ENCODE peak calls at places on chromosomes 5 and 9, in ten cellular contexts. One of them, this sample, is unnamed.

GRCh38 chr5:135324160-135324559 is 74.9 kb downstream of the MACROH2A1 start:
- DNase-seq in HepG2: no peak
- DNase-seq in K562: no peak
- DNase-seq in ovary: no peak
- DNase-seq in sigmoid colon: no peak
- DNase-seq in suprapubic skin: no peak
- DNase-seq in H1: no peak
- DNase-seq in stomach: no peak
- DNase-seq in upper lobe of left lung: no peak
- DNase-seq in A549: no peak
- DNase-seq in this sample: no peak

GRCh38 chr5:113215401-113216060 is 219.3 kb downstream of the TSSK1B start:
- DNase-seq in H1: no peak
- DNase-seq in K562: no peak
- DNase-seq in suprapubic skin: no peak
- DNase-seq in upper lobe of left lung: no peak
- DNase-seq in ovary: no peak
- DNase-seq in stomach: no peak
- DNase-seq in sigmoid colon: no peak
- DNase-seq in HepG2: no peak
- DNase-seq in A549: no peak
- DNase-seq in this sample: no peak

GRCh38 chr5:170307575-170308465 is 10.2 kb upstream of the LCP2 start:
- DNase-seq in stomach: peak
- DNase-seq in sigmoid colon: peak
- DNase-seq in H1: no peak
- DNase-seq in ovary: peak
- DNase-seq in HepG2: no peak
- DNase-seq in upper lobe of left lung: peak
- DNase-seq in K562: peak
- DNase-seq in suprapubic skin: peak
- DNase-seq in A549: peak
- DNase-seq in this sample: peak

GRCh38 chr9:104900871-104901270 is 27.1 kb downstream of the ABCA1 start:
- DNase-seq in upper lobe of left lung: no peak
- DNase-seq in suprapubic skin: no peak
- DNase-seq in stomach: no peak
- DNase-seq in sigmoid colon: no peak
- DNase-seq in K562: no peak
- DNase-seq in H1: no peak
- DNase-seq in HepG2: no peak
- DNase-seq in A549: no peak
- DNase-seq in ovary: no peak
- DNase-seq in this sample: no peak

GRCh38 chr5:179344301-179345178 is 721 bp downstream of the ADAMTS2 start:
- DNase-seq in ovary: peak
- DNase-seq in A549: no peak
- DNase-seq in HepG2: no peak
- DNase-seq in K562: no peak
- DNase-seq in stomach: no peak
- DNase-seq in sigmoid colon: no peak
- DNase-seq in suprapubic skin: no peak
- DNase-seq in upper lobe of left lung: no peak
- DNase-seq in H1: no peak
- DNase-seq in this sample: no peak

GRCh38 chr5:123482258-123482657 is 29.7 kb upstream of the CSNK1G3 start:
- DNase-seq in H1: no peak
- DNase-seq in HepG2: no peak
- DNase-seq in A549: no peak
- DNase-seq in stomach: no peak
- DNase-seq in K562: no peak
- DNase-seq in sigmoid colon: no peak
- DNase-seq in ovary: no peak
- DNase-seq in upper lobe of left lung: no peak
- DNase-seq in suprapubic skin: no peak
- DNase-seq in this sample: no peak

GRCh38 chr5:174222891-174223290 is 177.4 kb downstream of the NSG2 start:
- DNase-seq in HepG2: no peak
- DNase-seq in upper lobe of left lung: no peak
- DNase-seq in suprapubic skin: no peak
- DNase-seq in sigmoid colon: no peak
- DNase-seq in ovary: no peak
- DNase-seq in stomach: no peak
- DNase-seq in K562: no peak
- DNase-seq in A549: no peak
- DNase-seq in H1: no peak
- DNase-seq in this sample: no peak

GRCh38 chr5:55903121-55903701 is 52.1 kb downstream of the IL31RA start:
- DNase-seq in HepG2: no peak
- DNase-seq in K562: no peak
- DNase-seq in upper lobe of left lung: peak
- DNase-seq in H1: no peak
- DNase-seq in A549: no peak
- DNase-seq in ovary: no peak
- DNase-seq in sigmoid colon: no peak
- DNase-seq in stomach: no peak
- DNase-seq in suprapubic skin: no peak
- DNase-seq in this sample: no peak

DNA sequence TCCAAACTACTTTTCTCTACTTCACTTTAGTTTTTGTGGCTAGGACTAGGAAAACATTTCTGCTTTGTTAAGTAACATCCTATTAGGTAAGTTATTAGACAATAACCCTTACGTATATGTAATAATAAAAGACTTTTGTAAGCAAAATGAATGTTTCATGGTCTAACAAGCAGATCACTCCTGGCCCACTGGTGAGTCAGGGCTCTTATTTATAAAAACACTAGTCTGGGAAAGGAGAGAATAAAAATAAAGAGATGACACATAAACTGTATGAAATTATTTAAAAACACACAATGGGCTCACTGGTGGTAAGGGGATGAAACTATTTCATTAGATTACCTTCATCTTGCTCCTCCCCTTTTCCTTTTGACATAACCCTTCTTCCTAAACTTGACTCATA is 2212.2 kb upstream of the ACO1 start:
- DNase-seq in upper lobe of left lung: no peak
- DNase-seq in K562: no peak
- DNase-seq in HepG2: no peak
- DNase-seq in A549: no peak
- DNase-seq in sigmoid colon: no peak
- DNase-seq in suprapubic skin: no peak
- DNase-seq in H1: no peak
- DNase-seq in stomach: no peak
- DNase-seq in ovary: no peak
- DNase-seq in this sample: no peak
- TF ChIP-seq EP300 in upper lobe of left lung: no peak
- TF ChIP-seq EP300 in K562: no peak
- TF ChIP-seq EP300 in HepG2: no peak
- TF ChIP-seq EP300 in A549: no peak
- TF ChIP-seq EP300 in sigmoid colon: no peak
- TF ChIP-seq EP300 in suprapubic skin: no peak
- TF ChIP-seq EP300 in H1: no peak
- TF ChIP-seq EP300 in stomach: no peak
- TF ChIP-seq EP300 in ovary: no peak
- TF ChIP-seq EP300 in this sample: no peak

GRCh38 chr9:88342246-88342645 is 46.0 kb upstream of the SPIN1 start:
- DNase-seq in stomach: no peak
- DNase-seq in suprapubic skin: no peak
- DNase-seq in K562: no peak
- DNase-seq in HepG2: no peak
- DNase-seq in A549: no peak
- DNase-seq in sigmoid colon: no peak
- DNase-seq in H1: no peak
- DNase-seq in upper lobe of left lung: no peak
- DNase-seq in ovary: no peak
- DNase-seq in this sample: no peak
- TF ChIP-seq POLR2A in stomach: no peak
- TF ChIP-seq POLR2A in suprapubic skin: no peak
- TF ChIP-seq POLR2A in K562: no peak
- TF ChIP-seq POLR2A in HepG2: no peak
- TF ChIP-seq POLR2A in A549: no peak
- TF ChIP-seq POLR2A in sigmoid colon: no peak
- TF ChIP-seq POLR2A in H1: no peak
- TF ChIP-seq POLR2A in upper lobe of left lung: no peak
- TF ChIP-seq POLR2A in ovary: no peak
- TF ChIP-seq POLR2A in this sample: no peak

GRCh38 chr9:114273461-114273881 is 49.4 kb upstream of the ORM1 start:
- DNase-seq in ovary: peak
- DNase-seq in stomach: no peak
- DNase-seq in HepG2: no peak
- DNase-seq in H1: no peak
- DNase-seq in upper lobe of left lung: no peak
- DNase-seq in suprapubic skin: peak
- DNase-seq in A549: no peak
- DNase-seq in sigmoid colon: peak
- DNase-seq in K562: no peak
- DNase-seq in this sample: no peak

GRCh38 chr9:114270120-114270975 is 52.5 kb upstream of the ORM1 start:
- DNase-seq in suprapubic skin: no peak
- DNase-seq in HepG2: no peak
- DNase-seq in sigmoid colon: no peak
- DNase-seq in A549: no peak
- DNase-seq in ovary: no peak
- DNase-seq in upper lobe of left lung: no peak
- DNase-seq in H1: no peak
- DNase-seq in K562: no peak
- DNase-seq in stomach: no peak
- DNase-seq in this sample: no peak

GRCh38 chr9:114272739-114273431 is 50.0 kb upstream of the ORM1 start:
- DNase-seq in suprapubic skin: peak
- DNase-seq in H1: no peak
- DNase-seq in upper lobe of left lung: no peak
- DNase-seq in K562: no peak
- DNase-seq in stomach: no peak
- DNase-seq in A549: no peak
- DNase-seq in ovary: peak
- DNase-seq in HepG2: no peak
- DNase-seq in sigmoid colon: peak
- DNase-seq in this sample: no peak

GRCh38 chr9:114274217-114274616 is 48.7 kb upstream of the ORM1 start:
- DNase-seq in A549: no peak
- DNase-seq in suprapubic skin: no peak
- DNase-seq in stomach: no peak
- DNase-seq in sigmoid colon: peak
- DNase-seq in ovary: peak
- DNase-seq in K562: no peak
- DNase-seq in upper lobe of left lung: no peak
- DNase-seq in H1: no peak
- DNase-seq in HepG2: no peak
- DNase-seq in this sample: no peak

DNA sequence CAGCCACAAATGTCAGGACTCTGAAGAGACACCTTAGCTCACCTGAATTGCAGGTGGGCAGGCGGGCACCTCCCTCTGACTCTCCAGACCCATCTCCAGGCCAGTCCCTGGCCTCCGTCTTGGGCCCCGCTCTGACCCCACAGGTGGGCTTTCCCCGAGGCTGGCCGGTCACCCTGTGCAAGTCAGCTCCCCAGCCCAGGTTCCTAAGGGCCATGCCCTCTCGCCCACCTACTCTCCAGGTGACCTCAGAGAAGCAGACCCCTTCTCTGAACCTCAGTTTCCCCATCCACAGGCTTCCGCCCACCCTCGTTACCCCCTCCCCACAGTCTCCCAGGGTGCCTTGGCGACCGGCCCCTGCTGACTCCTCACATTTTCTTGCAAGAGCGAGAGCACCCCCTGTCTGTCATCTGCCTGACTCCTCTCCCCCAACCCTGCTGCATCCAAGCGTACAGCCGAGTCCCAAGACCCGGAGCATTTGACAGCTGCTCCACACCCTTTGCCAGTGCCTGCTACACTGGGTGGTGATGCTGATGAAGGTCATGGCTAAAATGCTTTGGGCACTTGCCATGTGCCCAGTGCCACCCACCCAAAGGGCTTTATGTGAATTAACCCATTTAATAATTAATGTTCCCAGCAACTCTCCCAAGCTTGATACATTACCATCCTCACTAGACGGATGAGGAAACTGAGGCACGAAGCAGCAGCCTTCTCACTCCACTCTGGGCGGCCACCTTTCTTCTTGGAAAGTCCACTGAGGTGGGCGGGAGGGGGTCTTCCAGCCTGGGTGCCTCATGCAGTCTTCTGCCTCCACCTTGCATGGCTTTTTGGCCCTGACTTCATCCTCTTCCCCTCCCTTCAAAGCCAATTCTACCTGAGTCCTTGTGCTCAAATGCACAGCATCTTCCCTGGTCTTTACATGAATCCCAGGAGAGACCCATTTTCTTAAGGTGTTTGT is 51.1 kb upstream of the ORM1 start:
- DNase-seq in upper lobe of left lung: no peak
- DNase-seq in sigmoid colon: peak
- DNase-seq in suprapubic skin: peak
- DNase-seq in K562: no peak
- DNase-seq in H1: no peak
- DNase-seq in A549: no peak
- DNase-seq in ovary: peak
- DNase-seq in stomach: no peak
- DNase-seq in HepG2: peak
- DNase-seq in this sample: peak
- TF ChIP-seq CTCF in upper lobe of left lung: no peak
- TF ChIP-seq CTCF in sigmoid colon: peak
- TF ChIP-seq CTCF in suprapubic skin: peak
- TF ChIP-seq CTCF in K562: peak
- TF ChIP-seq CTCF in H1: peak
- TF ChIP-seq CTCF in A549: peak
- TF ChIP-seq CTCF in ovary: peak
- TF ChIP-seq CTCF in stomach: peak
- TF ChIP-seq CTCF in HepG2: peak
- TF ChIP-seq CTCF in this sample: peak

DNA sequence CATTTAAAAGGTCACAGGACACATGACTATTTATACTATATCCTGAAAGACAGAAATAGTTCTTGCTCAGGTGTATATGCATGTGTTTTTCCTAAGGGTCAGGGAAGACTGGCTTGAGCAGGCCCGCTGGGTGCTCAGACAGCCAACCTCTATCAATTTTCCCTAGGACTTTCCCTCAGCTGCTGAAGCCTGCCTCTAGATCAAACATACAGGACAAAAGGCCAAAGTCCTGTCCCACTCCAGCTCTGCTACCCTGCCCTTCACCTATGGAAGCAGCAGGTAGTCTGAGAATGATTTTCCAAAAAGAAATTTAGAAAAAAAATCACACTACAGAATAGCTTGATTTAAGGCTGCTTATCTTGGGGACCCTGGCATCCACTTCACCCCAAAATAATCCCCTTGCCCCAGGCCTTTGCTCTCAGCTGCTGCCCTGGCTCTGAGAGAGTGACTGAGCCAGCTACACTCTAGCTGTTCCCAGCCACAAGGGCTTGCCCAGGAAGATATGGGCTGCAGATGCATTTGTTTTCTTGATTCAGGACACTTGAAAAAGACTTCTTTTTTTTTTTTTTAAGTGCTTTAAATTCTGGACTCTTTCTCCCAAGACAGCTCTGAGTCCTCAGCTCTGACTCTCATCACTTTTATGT is 42.5 kb downstream of the KLHL3 start:
- DNase-seq in ovary: no peak
- DNase-seq in stomach: no peak
- DNase-seq in A549: no peak
- DNase-seq in HepG2: no peak
- DNase-seq in upper lobe of left lung: no peak
- DNase-seq in H1: no peak
- DNase-seq in sigmoid colon: no peak
- DNase-seq in suprapubic skin: no peak
- DNase-seq in K562: no peak
- DNase-seq in this sample: no peak
- TF ChIP-seq EP300 in ovary: no peak
- TF ChIP-seq EP300 in stomach: no peak
- TF ChIP-seq EP300 in A549: no peak
- TF ChIP-seq EP300 in HepG2: no peak
- TF ChIP-seq EP300 in upper lobe of left lung: no peak
- TF ChIP-seq EP300 in H1: no peak
- TF ChIP-seq EP300 in sigmoid colon: no peak
- TF ChIP-seq EP300 in suprapubic skin: no peak
- TF ChIP-seq EP300 in K562: no peak
- TF ChIP-seq EP300 in this sample: no peak